ENCODE peak calls at places on chromosomes 1 and 21, in five cellular contexts. V, A, B, U and H are unnamed samples.

GRCh38 chr1:237799762-237800474 is 90.8 kb downstream of the ZP4 start:
- DNase-seq in B (no peak), A (peak), U (peak), V (no peak), H (peak)

GRCh38 chr1:77220687-77221463 is 1.6 kb upstream of the PIGK start:
- DNase-seq in U (no peak), B (no peak), A (peak), V (no peak), H (peak)

GRCh38 chr1:150256549-150257341 is 829 bp upstream of the CA14 start:
- DNase-seq in A (no peak), B (no peak), V (no peak), U (no peak), H (peak)

GRCh38 chr1:156961709-156962108 is 41.3 kb downstream of the LRRC71 start:
- DNase-seq in B (no peak), A (no peak), V (no peak), U (peak), H (peak)

GRCh38 chr1:37763791-37764741 is 854 bp downstream of the EPHA10 start:
- DNase-seq in V (no peak), U (peak), B (peak), A (peak), H (peak)

GRCh38 chr1:35079003-35079930 is at the start of gene ZMYM1:
- DNase-seq in A (peak), V (peak), B (peak), U (peak), H (peak)

GRCh38 chr21:42319368-42319767 is 4.2 kb upstream of the TFF3 start:
- DNase-seq in B (no peak), V (no peak), U (no peak), A (no peak), H (no peak)

GRCh38 chr1:46718340-46718726 is 581 bp downstream of the EFCAB14 start:
- DNase-seq in A (no peak), U (no peak), V (no peak), B (no peak), H (peak)

GRCh38 chr1:33256335-33256700 is at the start of gene ZNF362:
- DNase-seq in B (peak), V (peak), U (peak), A (peak), H (peak)

GRCh38 chr1:26353976-26354820 is at the start of gene CRYBG2:
- DNase-seq in B (no peak), V (no peak), U (no peak), A (no peak), H (no peak)